ENCODE peak calls at places on chromosomes 11 and 22, in eight cellular contexts. Z is cardiac muscle cell, D is testis, K is gastrocnemius medialis, V is neural progenitor cell, B is cardiac fibroblast, L is foreskin fibroblast, C is H1. H is an unnamed sample.

GRCh38 chr11:76807206-76807875 is 24.2 kb downstream of the TSKU start:
- DNase-seq in L (peak; percentile 94), V (peak; percentile 95), C (peak; percentile 98), Z (peak; percentile 92), B (peak; percentile 85), D (peak; percentile 95), K (peak; percentile 75), H (peak; percentile 62)

GRCh38 chr11:70059971-70060370 is 18.1 kb upstream of the ANO1 start:
- DNase-seq in Z (no peak), C (no peak), D (no peak), V (no peak), B (no peak), K (no peak), L (no peak), H (no peak)

GRCh38 chr11:75931124-75931523 is 116.1 kb downstream of the UVRAG start:
- DNase-seq in Z (no peak), D (no peak), B (peak; percentile 4), C (no peak), V (no peak), K (no peak), L (peak; percentile 54), H (peak; percentile 57)

GRCh38 chr11:13448876-13449275 is 14.1 kb downstream of the BTBD10 start:
- DNase-seq in B (peak; percentile 81), K (no peak), C (no peak), Z (no peak), D (no peak), V (no peak), L (peak; percentile 14), H (no peak)

GRCh38 chr11:114296190-114296978 is at the start of gene NNMT:
- DNase-seq in L (peak; percentile 97), V (no peak), B (peak; percentile 99), Z (no peak), D (peak; percentile 38), K (peak; percentile 78), C (no peak), H (peak; percentile 91)

GRCh38 chr22:41021039-41021654 is 70.0 kb downstream of the RBX1 start:
- DNase-seq in L (peak; percentile 37), K (peak; percentile 16), C (peak; percentile 59), D (peak; percentile 32), V (peak; percentile 10), B (no peak), Z (no peak), H (no peak)

GRCh38 chr11:121134758-121135312 is 33.8 kb downstream of the TECTA start:
- DNase-seq in V (no peak), Z (no peak), B (no peak), C (no peak), K (no peak), D (peak; percentile 18), L (no peak), H (no peak)

GRCh38 chr11:58577441-58578135 is 1.3 kb upstream of the ZFP91 start:
- DNase-seq in K (peak; percentile 65), L (peak; percentile 94), C (peak; percentile 74), Z (peak; percentile 58), B (peak; percentile 74), V (peak; percentile 61), D (peak; percentile 63), H (peak; percentile 82)

GRCh38 chr22:21640810-21641209 is 1.3 kb upstream of the SDF2L1 start:
- DNase-seq in D (no peak), B (no peak), V (no peak), Z (no peak), C (no peak), L (no peak), K (no peak), H (no peak)

GRCh38 chr22:21639359-21639758 is 2.7 kb upstream of the SDF2L1 start:
- DNase-seq in B (no peak), D (no peak), Z (no peak), K (no peak), L (no peak), C (no peak), V (no peak), H (no peak)

GRCh38 chr22:21642584-21643448 is 714 bp downstream of the SDF2L1 start:
- DNase-seq in V (peak; percentile 85), D (no peak), C (peak; percentile 84), B (peak; percentile 50), Z (peak; percentile 61), L (peak; percentile 76), K (no peak), H (peak; percentile 45)

GRCh38 chr22:21641795-21642583 is at the start of gene SDF2L1:
- DNase-seq in D (peak; percentile 99), L (peak; percentile 100), C (peak; percentile 96), K (peak; percentile 99), Z (peak; percentile 99), V (peak; percentile 99), B (peak; percentile 99), H (peak; percentile 98)

DNA sequence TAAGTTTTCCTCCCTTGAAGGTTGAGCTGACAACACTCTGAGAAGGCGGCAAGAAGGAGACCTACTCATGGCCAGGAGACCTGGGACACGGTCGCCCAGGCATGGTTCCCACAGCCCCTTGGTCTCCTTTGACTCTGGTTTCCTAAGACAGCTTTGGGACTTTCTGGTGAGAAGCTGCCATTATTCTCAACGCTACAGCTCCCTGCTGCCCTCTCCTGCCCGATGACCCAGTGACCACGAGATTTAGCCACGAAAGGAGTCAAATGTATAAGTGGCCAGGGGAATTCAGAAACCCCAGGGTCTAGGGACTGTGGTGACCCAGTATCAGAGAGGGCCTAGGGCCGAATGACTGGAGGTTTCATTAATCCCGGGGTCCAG is 696 bp upstream of the SDF2L1 start:
- DNase-seq in V (peak; percentile 79), Z (peak; percentile 68), C (peak; percentile 59), L (peak; percentile 80), B (peak; percentile 65), K (no peak), D (peak; percentile 58), H (peak; percentile 51)
- TF ChIP-seq CTCF in V (peak; percentile 58), Z (peak; percentile 62), C (peak; percentile 54), L (peak; percentile 40), B (peak; percentile 62), K (peak; percentile 20), D (no peak), H (peak; percentile 61)

GRCh38 chr22:19488884-19489843 is 9.4 kb downstream of the CDC45 start:
- DNase-seq in K (no peak), C (no peak), D (no peak), V (no peak), L (peak; percentile 65), B (peak; percentile 66), Z (no peak), H (no peak)
- TF ChIP-seq CTCF in K (no peak), C (no peak), D (no peak), V (no peak), L (no peak), B (no peak), Z (peak; percentile 11), H (no peak)

DNA sequence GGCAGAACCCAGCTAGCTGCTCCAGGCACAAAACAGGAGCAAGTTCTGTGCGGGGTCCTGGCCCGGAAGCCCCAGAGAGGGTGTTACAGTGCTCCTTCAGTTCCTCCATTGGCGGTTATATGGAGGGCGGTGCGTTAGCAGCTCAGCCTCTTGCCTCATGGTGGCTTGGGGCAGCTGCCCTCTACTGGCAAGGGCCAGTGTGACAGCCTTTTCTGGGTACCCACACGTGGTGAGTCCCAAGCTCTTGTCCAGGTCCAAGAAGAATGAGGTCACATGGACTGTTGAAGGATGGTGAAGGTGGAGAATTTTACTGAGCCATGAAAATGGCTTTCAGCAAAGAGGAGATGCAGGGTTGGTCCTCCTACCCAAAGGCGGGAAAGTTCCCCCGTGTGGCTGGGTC is 100.5 kb downstream of the WT1 start:
- DNase-seq in K (no peak), D (peak; percentile 53), V (peak; percentile 67), B (no peak), Z (no peak), L (no peak), C (peak; percentile 84), H (no peak)
- TF ChIP-seq CTCF in K (no peak), D (peak; percentile 23), V (peak; percentile 64), B (peak; percentile 31), Z (peak; percentile 23), L (no peak), C (peak; percentile 90), H (peak; percentile 47)

GRCh38 chr11:7657306-7658025 is 15.8 kb downstream of the CYB5R2 start:
- DNase-seq in D (peak; percentile 85), V (peak; percentile 81), C (peak; percentile 65), K (peak; percentile 62), L (peak; percentile 87), B (peak; percentile 84), Z (peak; percentile 77), H (peak; percentile 52)
- TF ChIP-seq CTCF in D (no peak), V (peak; percentile 67), C (peak; percentile 89), K (peak; percentile 38), L (peak; percentile 57), B (peak; percentile 62), Z (peak; percentile 67), H (peak; percentile 78)

GRCh38 chr11:64007629-64008282 is 21.5 kb downstream of the OTUB1 start:
- DNase-seq in D (peak; percentile 92), L (peak; percentile 76), C (peak; percentile 73), V (peak; percentile 87), B (peak; percentile 41), Z (peak; percentile 90), K (peak; percentile 68), H (no peak)
- TF ChIP-seq CTCF in D (peak; percentile 67), L (no peak), C (peak; percentile 24), V (peak; percentile 42), B (peak; percentile 39), Z (peak; percentile 34), K (no peak), H (no peak)

H was measured in HFFc6.